ENCODE peak calls at places on chromosomes 12 and 14, in six cellular contexts. N is CD14-positive monocyte; M is adrenal gland; X is Peyer's patch; T is activated CD8-positive, alpha-beta T cell treated with anti-CD3 and anti-CD28 coated beads for 36 hours; Y is cardiac fibroblast. E is an unnamed sample.

GRCh38 chr12:459430-460258 is at the start of gene B4GALNT3:
- DNase-seq in M (peak; percentile 72), N (no peak), X (peak; percentile 84), T (peak; percentile 35), Y (peak; percentile 14), E (peak; percentile 72)

GRCh38 chr12:57089259-57090245 is 638 bp downstream of the NAB2 start:
- DNase-seq in T (peak; percentile 83), X (peak; percentile 77), Y (peak; percentile 85), M (peak; percentile 82), N (no peak), E (peak; percentile 39)

GRCh38 chr12:123253606-123254459 is 17.8 kb downstream of the CDK2AP1 start:
- DNase-seq in N (no peak), X (no peak), T (no peak), Y (peak; percentile 35), M (no peak), E (no peak)

GRCh38 chr14:101495827-101496778 is 65.2 kb upstream of the DIO3 start:
- DNase-seq in M (no peak), X (peak; percentile 45), Y (no peak), T (no peak), N (peak; percentile 37), E (no peak)

GRCh38 chr12:59372971-59373370 is 222.9 kb upstream of the SLC16A7 start:
- DNase-seq in Y (peak; percentile 3), N (no peak), M (no peak), X (no peak), T (peak; percentile 9), E (peak; percentile 3)

GRCh38 chr12:38772427-38772826 is 133.0 kb downstream of the CPNE8 start:
- DNase-seq in X (no peak), M (no peak), N (no peak), T (no peak), Y (no peak), E (no peak)

GRCh38 chr14:68392393-68393085 is 400.3 kb downstream of the ZFP36L1 start:
- DNase-seq in N (peak; percentile 81), Y (peak; percentile 59), X (no peak), T (peak; percentile 20), M (peak; percentile 56), E (no peak)

GRCh38 chr12:21025656-21026055 is 105.3 kb upstream of the SLCO1B1 start:
- DNase-seq in T (no peak), N (no peak), X (no peak), Y (no peak), M (no peak), E (no peak)

GRCh38 chr12:106445981-106446380 is 88.4 kb downstream of the POLR3B start:
- DNase-seq in N (no peak), T (no peak), Y (no peak), X (no peak), M (no peak), E (no peak)

GRCh38 chr14:75484711-75485429 is 37.4 kb upstream of the BATF start:
- DNase-seq in X (no peak), T (no peak), Y (no peak), M (no peak), N (no peak), E (no peak)

DNA sequence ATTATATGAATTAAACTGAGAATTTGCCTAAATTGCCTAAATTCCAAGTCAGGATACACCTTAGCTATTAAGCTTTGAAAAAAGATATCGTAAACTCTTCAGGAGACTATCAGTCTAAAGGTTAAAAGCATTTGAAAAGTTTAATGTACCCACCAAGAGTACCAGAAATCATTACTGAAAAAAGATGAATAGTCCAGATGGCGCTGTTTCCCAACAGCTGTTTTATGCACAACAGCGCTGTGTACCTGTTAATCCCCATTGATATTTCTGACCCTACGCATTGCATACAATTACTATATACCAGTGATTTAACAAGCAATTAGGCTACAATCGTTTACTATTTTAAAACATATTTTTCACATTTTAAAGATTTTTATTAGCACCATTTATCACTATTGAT is 185.0 kb downstream of the PLCZ1 start:
- DNase-seq in Y (no peak), N (no peak), X (no peak), M (no peak), T (no peak), E (no peak)
- TF ChIP-seq CTCF in Y (no peak), N (no peak), X (no peak), M (no peak), T (no peak), E (no peak)

DNA sequence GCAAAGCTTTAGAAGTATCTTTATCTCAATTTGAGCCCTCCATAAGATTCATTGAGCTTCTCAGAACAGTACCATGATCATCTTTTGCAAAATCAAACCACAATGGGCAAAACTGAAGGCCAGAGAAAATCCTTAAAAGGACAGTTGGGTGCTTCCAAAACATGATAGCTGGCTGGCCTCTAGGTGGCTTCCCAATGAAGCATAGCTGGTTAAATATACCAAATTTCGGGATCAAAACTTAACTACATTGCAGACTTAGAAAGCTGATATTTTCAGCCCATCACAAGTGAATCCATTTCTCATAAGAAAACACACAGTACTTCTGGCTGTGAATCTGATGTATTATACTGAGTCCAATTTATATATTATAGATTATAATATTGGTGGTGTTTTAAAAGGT is 15.3 kb upstream of the PIK3C2G start:
- DNase-seq in T (no peak), M (no peak), N (no peak), Y (no peak), X (no peak), E (no peak)
- TF ChIP-seq CTCF in T (no peak), M (no peak), N (no peak), Y (peak; percentile 31), X (no peak), E (no peak)

GRCh38 chr12:1515428-1515827 is 79.0 kb downstream of the FBXL14 start:
- DNase-seq in N (no peak), T (no peak), M (no peak), X (no peak), Y (no peak), E (no peak)

GRCh38 chr12:1518486-1518762 is 76.0 kb downstream of the FBXL14 start:
- DNase-seq in M (no peak), N (no peak), Y (no peak), X (no peak), T (no peak), E (no peak)

GRCh38 chr12:1517734-1518485 is 76.5 kb downstream of the FBXL14 start:
- DNase-seq in N (no peak), X (no peak), Y (no peak), T (no peak), M (no peak), E (no peak)

GRCh38 chr12:1518763-1519516 is 75.4 kb downstream of the FBXL14 start:
- DNase-seq in X (no peak), M (no peak), N (no peak), T (no peak), Y (peak; percentile 65), E (no peak)

GRCh38 chr12:1517007-1517406 is 77.4 kb downstream of the FBXL14 start:
- DNase-seq in T (peak; percentile 33), N (no peak), Y (peak; percentile 66), M (no peak), X (no peak), E (no peak)
- TF ChIP-seq CTCF in T (peak; percentile 67), N (no peak), Y (peak; percentile 45), M (no peak), X (no peak), E (peak; percentile 69)

DNA sequence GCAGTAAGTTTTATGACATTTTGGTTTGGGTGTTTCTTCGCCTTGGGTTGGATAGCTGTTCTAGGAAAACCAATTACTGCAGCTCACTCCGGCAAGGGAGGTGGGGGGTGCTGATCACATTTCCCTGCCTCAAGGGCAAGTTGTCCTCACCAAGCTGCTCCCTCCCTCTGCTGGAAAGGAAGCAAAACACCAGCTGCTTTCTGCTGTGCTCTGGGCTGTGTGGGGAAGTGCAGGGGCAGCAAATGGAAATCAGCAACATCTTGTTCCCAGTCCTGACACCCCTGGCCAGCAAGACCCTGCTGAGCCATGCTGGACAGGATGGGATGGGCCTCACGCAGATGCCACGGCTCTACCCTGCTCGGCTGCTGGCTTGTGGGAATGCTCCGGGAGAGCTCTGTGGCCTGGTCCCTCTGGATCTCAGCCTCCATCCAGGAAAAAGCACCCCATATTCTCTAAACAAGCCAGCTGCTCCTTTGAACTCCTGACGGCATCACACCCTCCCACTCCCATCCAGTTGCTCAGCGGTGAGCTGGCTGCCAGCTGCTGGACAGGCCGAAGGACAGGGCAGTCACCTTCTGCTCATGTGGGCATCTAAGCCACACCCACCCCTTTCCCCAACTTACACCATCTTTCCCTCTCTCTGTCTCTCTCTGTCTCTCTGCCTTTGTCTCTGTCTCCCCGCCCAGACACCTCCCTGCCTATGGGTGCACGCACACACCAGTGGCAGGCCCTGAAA is 52.4 kb upstream of the EIF5 start:
- DNase-seq in M (peak; percentile 56), T (no peak), N (no peak), Y (peak; percentile 69), X (no peak), E (no peak)
- TF ChIP-seq CTCF in M (peak; percentile 53), T (no peak), N (no peak), Y (peak; percentile 50), X (peak; percentile 50), E (no peak)

DNA sequence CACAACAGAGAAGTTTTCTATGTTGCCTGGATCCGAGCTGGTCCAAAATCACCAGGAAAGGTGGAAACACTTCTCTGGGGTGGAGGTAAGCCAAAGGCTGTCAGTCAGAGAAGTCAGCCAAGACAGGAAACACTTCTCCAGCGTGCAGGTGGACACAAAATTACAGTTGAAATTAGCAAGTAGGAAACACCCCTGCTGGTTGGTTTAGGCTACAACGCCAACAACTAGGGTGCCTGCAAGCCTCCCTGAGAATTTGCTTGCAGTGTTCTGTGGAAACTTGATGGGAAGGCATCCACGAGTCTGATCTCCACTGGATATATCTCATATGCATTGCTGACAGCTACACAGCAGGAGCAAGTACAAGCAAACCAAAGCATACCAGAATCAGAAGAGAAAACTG is 600.5 kb downstream of the RERGL start:
- DNase-seq in T (no peak), M (no peak), X (no peak), Y (no peak), N (no peak), E (no peak)
- TF ChIP-seq CTCF in T (no peak), M (no peak), X (no peak), Y (no peak), N (no peak), E (no peak)